ENCODE peak calls at places on chromosome 9, in eight cellular contexts. One of them, this sample, is unnamed.

GRCh38 chr9:132973713-132974112 is 4.8 kb upstream of the GFI1B start:
- DNase-seq in SHP77: no peak
- DNase-seq in stimulated activated CD8-positive, alpha-beta memory T cell treated with anti-CD3 and anti-CD28 coated beads, Interleukin-4, amount 100 ng/mL, for 1 hour: no peak
- DNase-seq in H7: peak; percentile 63
- DNase-seq in GM10248: no peak
- DNase-seq in GM20000: no peak
- DNase-seq in left ventricle myocardium superior: no peak
- DNase-seq in A549: peak; percentile 56
- DNase-seq in this sample: no peak

GRCh38 chr9:92607088-92607487 is 62.8 kb downstream of the IPPK start:
- DNase-seq in left ventricle myocardium superior: no peak
- DNase-seq in SHP77: no peak
- DNase-seq in GM10248: no peak
- DNase-seq in GM20000: peak; percentile 25
- DNase-seq in stimulated activated CD8-positive, alpha-beta memory T cell treated with anti-CD3 and anti-CD28 coated beads, Interleukin-4, amount 100 ng/mL, for 1 hour: no peak
- DNase-seq in A549: no peak
- DNase-seq in H7: no peak
- DNase-seq in this sample: no peak

GRCh38 chr9:136820947-136821332 is 13.2 kb downstream of the RABL6 start:
- DNase-seq in GM10248: no peak
- DNase-seq in SHP77: no peak
- DNase-seq in left ventricle myocardium superior: no peak
- DNase-seq in stimulated activated CD8-positive, alpha-beta memory T cell treated with anti-CD3 and anti-CD28 coated beads, Interleukin-4, amount 100 ng/mL, for 1 hour: no peak
- DNase-seq in H7: no peak
- DNase-seq in GM20000: no peak
- DNase-seq in A549: no peak
- DNase-seq in this sample: no peak

GRCh38 chr9:115691097-115691496 is 462.5 kb upstream of the PAPPA start:
- DNase-seq in GM20000: no peak
- DNase-seq in left ventricle myocardium superior: no peak
- DNase-seq in stimulated activated CD8-positive, alpha-beta memory T cell treated with anti-CD3 and anti-CD28 coated beads, Interleukin-4, amount 100 ng/mL, for 1 hour: no peak
- DNase-seq in SHP77: no peak
- DNase-seq in A549: peak; percentile 83
- DNase-seq in GM10248: no peak
- DNase-seq in H7: no peak
- DNase-seq in this sample: no peak

GRCh38 chr9:95620296-95620695 is 103.5 kb upstream of the PTCH1 start:
- DNase-seq in H7: no peak
- DNase-seq in left ventricle myocardium superior: no peak
- DNase-seq in A549: no peak
- DNase-seq in SHP77: no peak
- DNase-seq in stimulated activated CD8-positive, alpha-beta memory T cell treated with anti-CD3 and anti-CD28 coated beads, Interleukin-4, amount 100 ng/mL, for 1 hour: no peak
- DNase-seq in GM20000: no peak
- DNase-seq in GM10248: no peak
- DNase-seq in this sample: no peak

GRCh38 chr9:135070964-135071735 is 16.3 kb upstream of the OLFM1 start:
- DNase-seq in left ventricle myocardium superior: no peak
- DNase-seq in SHP77: no peak
- DNase-seq in GM10248: no peak
- DNase-seq in GM20000: no peak
- DNase-seq in H7: no peak
- DNase-seq in stimulated activated CD8-positive, alpha-beta memory T cell treated with anti-CD3 and anti-CD28 coated beads, Interleukin-4, amount 100 ng/mL, for 1 hour: no peak
- DNase-seq in A549: no peak
- DNase-seq in this sample: peak; percentile 35

GRCh38 chr9:35842795-35843194 is 13.8 kb downstream of the TMEM8B start:
- DNase-seq in GM10248: peak; percentile 79
- DNase-seq in GM20000: peak; percentile 86
- DNase-seq in A549: no peak
- DNase-seq in H7: no peak
- DNase-seq in SHP77: no peak
- DNase-seq in stimulated activated CD8-positive, alpha-beta memory T cell treated with anti-CD3 and anti-CD28 coated beads, Interleukin-4, amount 100 ng/mL, for 1 hour: no peak
- DNase-seq in left ventricle myocardium superior: no peak
- DNase-seq in this sample: no peak

GRCh38 chr9:11319477-11320060 is 706.8 kb upstream of the PTPRD start:
- DNase-seq in left ventricle myocardium superior: no peak
- DNase-seq in GM20000: no peak
- DNase-seq in H7: peak; percentile 2
- DNase-seq in A549: peak; percentile 10
- DNase-seq in GM10248: no peak
- DNase-seq in stimulated activated CD8-positive, alpha-beta memory T cell treated with anti-CD3 and anti-CD28 coated beads, Interleukin-4, amount 100 ng/mL, for 1 hour: no peak
- DNase-seq in SHP77: peak; percentile 1
- DNase-seq in this sample: no peak

GRCh38 chr9:88993871-88994819 is 2.9 kb downstream of the S1PR3 start:
- DNase-seq in GM20000: no peak
- DNase-seq in H7: no peak
- DNase-seq in stimulated activated CD8-positive, alpha-beta memory T cell treated with anti-CD3 and anti-CD28 coated beads, Interleukin-4, amount 100 ng/mL, for 1 hour: no peak
- DNase-seq in SHP77: no peak
- DNase-seq in GM10248: no peak
- DNase-seq in left ventricle myocardium superior: no peak
- DNase-seq in A549: no peak
- DNase-seq in this sample: peak; percentile 54

GRCh38 chr9:125902224-125902623 is 155.1 kb downstream of the PBX3 start:
- DNase-seq in H7: no peak
- DNase-seq in GM10248: no peak
- DNase-seq in SHP77: no peak
- DNase-seq in stimulated activated CD8-positive, alpha-beta memory T cell treated with anti-CD3 and anti-CD28 coated beads, Interleukin-4, amount 100 ng/mL, for 1 hour: no peak
- DNase-seq in GM20000: no peak
- DNase-seq in left ventricle myocardium superior: no peak
- DNase-seq in A549: no peak
- DNase-seq in this sample: no peak